ENCODE peak calls at places on chromosomes 11 and 22, in five cellular contexts. U is H9, K is mesenchymal stem cell, S is H1, E is trophoblast cell. I is an unnamed sample.

GRCh38 chr11:36326524-36327419 is 30.7 kb downstream of the PRR5L start:
- DNase-seq in U (no peak), K (no peak), S (no peak), E (no peak), I (no peak)

GRCh38 chr22:37329239-37330140 is 47.2 kb downstream of the CYTH4 start:
- DNase-seq in U (no peak), K (peak), S (no peak), E (no peak), I (no peak)

GRCh38 chr11:2788751-2789140 is 89.0 kb upstream of the KCNQ1OT1 start:
- DNase-seq in U (no peak), K (no peak), S (peak), E (no peak), I (no peak)

GRCh38 chr11:94060401-94060800 is 39.2 kb downstream of the HEPHL1 start:
- DNase-seq in U (no peak), K (no peak), S (no peak), E (peak), I (no peak)

GRCh38 chr11:75480185-75480889 is 45.4 kb downstream of the GDPD5 start:
- DNase-seq in U (no peak), K (no peak), S (no peak), E (no peak), I (no peak)

GRCh38 chr22:37601540-37602442 is 6.8 kb upstream of the GGA1 start:
- DNase-seq in U (peak), K (peak), S (peak), E (peak), I (peak)

GRCh38 chr11:61671527-61671926 is 8.7 kb upstream of the DAGLA start:
- DNase-seq in U (peak), K (no peak), S (no peak), E (peak), I (no peak)

GRCh38 chr11:10926801-10927200 is 68.9 kb upstream of the ZBED5 start:
- DNase-seq in U (no peak), K (no peak), S (no peak), E (no peak), I (no peak)

GRCh38 chr11:708511-708910 is 2.5 kb downstream of the EPS8L2 start:
- DNase-seq in U (no peak), K (no peak), S (no peak), E (no peak), I (no peak)

GRCh38 chr11:40037005-40037404 is 1422.4 kb downstream of the LRRC4C start:
- DNase-seq in U (peak), K (no peak), S (no peak), E (no peak), I (no peak)

GRCh38 chr11:120343429-120343828 is 7.2 kb downstream of the ARHGEF12 start:
- DNase-seq in U (no peak), K (no peak), S (no peak), E (no peak), I (no peak)
- H3K23ac ChIP-seq in U (no peak), K (no peak), S (no peak), E (no peak), I (no peak)

GRCh38 chr11:64603411-64604110 is 12.5 kb downstream of the SLC22A12 start:
- DNase-seq in U (no peak), K (no peak), S (no peak), E (no peak), I (no peak)
- H2BK12ac ChIP-seq in U (no peak), K (no peak), S (no peak), E (no peak), I (no peak)

DNA sequence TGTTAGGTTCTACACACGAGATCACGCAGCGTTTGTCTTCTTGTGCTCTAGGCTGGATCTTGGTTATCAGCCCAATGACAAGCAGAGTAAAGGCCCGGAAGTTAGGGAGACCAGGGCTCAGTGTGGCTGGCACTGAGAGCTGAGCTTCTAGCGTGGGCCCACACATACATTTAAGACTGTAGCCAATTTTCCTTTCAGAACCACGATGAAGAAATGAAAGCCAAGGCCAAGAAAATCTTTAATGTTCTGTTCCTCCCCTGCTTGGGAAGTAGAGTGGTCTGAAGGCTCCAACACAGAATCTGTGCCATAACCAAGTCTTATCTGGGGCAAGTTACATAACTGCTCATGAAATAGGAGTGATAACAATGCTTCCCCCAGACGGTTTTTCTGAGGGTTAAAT is 4.7 kb upstream of the ST3GAL4 start:
- DNase-seq in U (no peak), K (no peak), S (no peak), E (no peak), I (no peak)
- H3K23ac ChIP-seq in U (no peak), K (no peak), S (no peak), E (no peak), I (no peak)

GRCh38 chr22:22376352-22376706 is 131.7 kb downstream of the VPREB1 start:
- DNase-seq in U (no peak), K (no peak), S (no peak), E (no peak), I (no peak)
- H2BK12ac ChIP-seq in U (no peak), K (no peak), S (no peak), E (no peak), I (no peak)